ENCODE peak calls at places on chromosomes 11 and 22, in seven cellular contexts. X is lower lobe of right lung, Z is brain microvascular endothelial cell, I is pancreas, F is adrenal gland, P is fibroblast of mammary gland, G is osteocyte. D is an unnamed sample.
A peak's percentile ranks its signal among the peaks of the same experiment; 100 is the strongest.

GRCh38 chr11:72224587-72225410 is at the start of gene INPPL1:
- DNase-seq in X (peak; percentile 73), Z (no peak), I (peak; percentile 87), F (peak; percentile 73), P (peak; percentile 18), G (peak; percentile 86), D (peak; percentile 46)

GRCh38 chr11:10460611-10461275 is 5.7 kb downstream of the AMPD3 start:
- DNase-seq in X (no peak), Z (no peak), I (no peak), F (no peak), P (no peak), G (no peak), D (no peak)

GRCh38 chr22:46653596-46653995 is 33.4 kb downstream of the GRAMD4 start:
- DNase-seq in X (no peak), Z (no peak), I (peak; percentile 50), F (no peak), P (no peak), G (no peak), D (no peak)

GRCh38 chr11:11942668-11943067 is 65.8 kb downstream of the DKK3 start:
- DNase-seq in X (no peak), Z (no peak), I (no peak), F (no peak), P (no peak), G (no peak), D (no peak)

GRCh38 chr11:75606099-75606498 is 44.0 kb downstream of the SERPINH1 start:
- DNase-seq in X (no peak), Z (no peak), I (no peak), F (no peak), P (no peak), G (no peak), D (no peak)

GRCh38 chr22:43474161-43475101 is 62.6 kb downstream of the MPPED1 start:
- DNase-seq in X (no peak), Z (no peak), I (no peak), F (no peak), P (no peak), G (no peak), D (no peak)

GRCh38 chr11:29333993-29334780 is 682.6 kb downstream of the KCNA4 start:
- DNase-seq in X (no peak), Z (peak; percentile 65), I (no peak), F (no peak), P (peak; percentile 57), G (no peak), D (no peak)

GRCh38 chr11:16603890-16604783 is 134.3 kb upstream of the C11orf58 start:
- DNase-seq in X (peak; percentile 60), Z (peak; percentile 5), I (peak; percentile 84), F (peak; percentile 67), P (no peak), G (no peak), D (no peak)

GRCh38 chr11:115674176-115674575 is 170.0 kb upstream of the CADM1 start:
- DNase-seq in X (no peak), Z (no peak), I (no peak), F (no peak), P (no peak), G (no peak), D (no peak)

GRCh38 chr11:62411524-62411923 is 7.3 kb upstream of the SCGB1A1 start:
- DNase-seq in X (no peak), Z (no peak), I (no peak), F (no peak), P (no peak), G (no peak), D (no peak)

GRCh38 chr11:27910186-27910941 is 197.6 kb downstream of the KIF18A start:
- DNase-seq in X (no peak), Z (peak; percentile 88), I (no peak), F (no peak), P (peak; percentile 81), G (no peak), D (no peak)

GRCh38 chr11:20154381-20154780 is 5.9 kb downstream of the DBX1 start:
- DNase-seq in X (no peak), Z (peak; percentile 28), I (no peak), F (no peak), P (peak; percentile 72), G (no peak), D (no peak)

GRCh38 chr22:35649636-35650250 is 1.5 kb downstream of the APOL6 start:
- DNase-seq in X (no peak), Z (no peak), I (no peak), F (no peak), P (no peak), G (peak; percentile 57), D (no peak)

GRCh38 chr11:71131861-71132260 is 120.5 kb downstream of the SHANK2 start:
- DNase-seq in X (no peak), Z (no peak), I (no peak), F (no peak), P (no peak), G (no peak), D (no peak)

GRCh38 chr11:3353066-3353465 is 25.9 kb downstream of the ZNF195 start:
- DNase-seq in X (no peak), Z (no peak), I (no peak), F (no peak), P (no peak), G (no peak), D (no peak)

GRCh38 chr11:61999141-61999975 is 31.9 kb upstream of the FTH1 start:
- DNase-seq in X (no peak), Z (no peak), I (no peak), F (no peak), P (peak; percentile 57), G (no peak), D (no peak)

GRCh38 chr11:110134120-110134519 is 40.9 kb downstream of the ZC3H12C start:
- DNase-seq in X (no peak), Z (no peak), I (no peak), F (no peak), P (no peak), G (no peak), D (no peak)

GRCh38 chr11:102807921-102808320 is 10.0 kb upstream of the MMP1 start:
- DNase-seq in X (peak; percentile 50), Z (peak; percentile 9), I (peak; percentile 34), F (peak; percentile 16), P (peak; percentile 21), G (no peak), D (no peak)

GRCh38 chr11:84518601-84519183 is 1108.5 kb downstream of the DLG2 start:
- DNase-seq in X (no peak), Z (no peak), I (no peak), F (no peak), P (no peak), G (no peak), D (no peak)

GRCh38 chr11:45500457-45500856 is 165.0 kb downstream of the CHST1 start:
- DNase-seq in X (no peak), Z (no peak), I (no peak), F (no peak), P (no peak), G (no peak), D (no peak)

GRCh38 chr11:10913075-10913474 is 55.2 kb upstream of the ZBED5 start:
- DNase-seq in X (no peak), Z (no peak), I (no peak), F (no peak), P (no peak), G (no peak), D (no peak)

GRCh38 chr11:93952082-93952780 is 68.9 kb upstream of the HEPHL1 start:
- DNase-seq in X (no peak), Z (no peak), I (no peak), F (no peak), P (no peak), G (peak; percentile 48), D (no peak)

GRCh38 chr22:50007057-50007511 is 5.5 kb downstream of the IL17REL start:
- DNase-seq in X (no peak), Z (no peak), I (no peak), F (no peak), P (no peak), G (no peak), D (no peak)

DNA sequence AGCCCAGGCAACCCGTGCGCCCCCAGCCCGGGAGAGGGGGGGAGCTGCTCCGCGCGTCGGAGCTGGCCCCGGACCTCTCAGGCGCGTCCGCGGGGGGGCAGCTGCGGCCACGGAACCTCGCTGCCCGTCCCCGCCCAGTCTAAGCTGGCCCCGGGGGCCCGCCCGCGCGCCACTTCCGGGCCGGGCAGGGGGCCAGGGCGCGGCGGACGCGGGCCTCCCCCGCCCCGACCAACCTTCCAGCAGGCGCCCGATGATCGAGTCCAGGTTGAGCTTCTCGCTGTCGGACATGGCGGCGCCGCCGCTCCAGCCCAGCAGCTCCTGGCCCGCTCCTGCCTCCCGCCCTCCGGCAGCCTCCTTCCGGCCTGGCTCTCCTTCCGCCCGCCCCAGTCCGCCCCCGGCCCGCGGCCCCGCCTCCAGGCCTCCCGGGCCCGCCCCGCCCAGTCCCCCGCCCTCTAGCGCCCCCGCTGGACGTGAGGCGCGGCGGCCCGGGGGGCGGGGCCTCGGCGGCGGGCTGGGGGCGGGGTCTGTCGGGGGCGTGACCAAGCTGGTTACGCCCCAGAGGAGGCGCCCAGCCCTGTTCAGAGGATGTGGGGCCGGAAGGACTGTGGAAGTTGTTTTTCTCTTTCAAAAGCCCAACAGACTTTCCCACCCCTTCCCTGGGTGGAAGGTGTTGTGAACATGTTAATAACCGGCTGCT is at the start of gene PPP1CA:
- DNase-seq in X (peak; percentile 93), Z (peak; percentile 69), I (peak; percentile 97), F (peak; percentile 90), P (peak; percentile 79), G (peak; percentile 98), D (peak; percentile 96)
- TF ChIP-seq CTCF in X (peak; percentile 35), Z (peak; percentile 23), I (peak; percentile 17), F (no peak), P (no peak), G (peak; percentile 65), D (no peak)

GRCh38 chr11:64649304-64649703 is 58.3 kb downstream of the SLC22A12 start:
- DNase-seq in X (no peak), Z (no peak), I (no peak), F (peak; percentile 29), P (peak; percentile 25), G (no peak), D (no peak)
- TF ChIP-seq CTCF in X (peak; percentile 26), Z (peak; percentile 70), I (peak; percentile 25), F (peak; percentile 56), P (peak; percentile 59), G (peak; percentile 41), D (no peak)

DNA sequence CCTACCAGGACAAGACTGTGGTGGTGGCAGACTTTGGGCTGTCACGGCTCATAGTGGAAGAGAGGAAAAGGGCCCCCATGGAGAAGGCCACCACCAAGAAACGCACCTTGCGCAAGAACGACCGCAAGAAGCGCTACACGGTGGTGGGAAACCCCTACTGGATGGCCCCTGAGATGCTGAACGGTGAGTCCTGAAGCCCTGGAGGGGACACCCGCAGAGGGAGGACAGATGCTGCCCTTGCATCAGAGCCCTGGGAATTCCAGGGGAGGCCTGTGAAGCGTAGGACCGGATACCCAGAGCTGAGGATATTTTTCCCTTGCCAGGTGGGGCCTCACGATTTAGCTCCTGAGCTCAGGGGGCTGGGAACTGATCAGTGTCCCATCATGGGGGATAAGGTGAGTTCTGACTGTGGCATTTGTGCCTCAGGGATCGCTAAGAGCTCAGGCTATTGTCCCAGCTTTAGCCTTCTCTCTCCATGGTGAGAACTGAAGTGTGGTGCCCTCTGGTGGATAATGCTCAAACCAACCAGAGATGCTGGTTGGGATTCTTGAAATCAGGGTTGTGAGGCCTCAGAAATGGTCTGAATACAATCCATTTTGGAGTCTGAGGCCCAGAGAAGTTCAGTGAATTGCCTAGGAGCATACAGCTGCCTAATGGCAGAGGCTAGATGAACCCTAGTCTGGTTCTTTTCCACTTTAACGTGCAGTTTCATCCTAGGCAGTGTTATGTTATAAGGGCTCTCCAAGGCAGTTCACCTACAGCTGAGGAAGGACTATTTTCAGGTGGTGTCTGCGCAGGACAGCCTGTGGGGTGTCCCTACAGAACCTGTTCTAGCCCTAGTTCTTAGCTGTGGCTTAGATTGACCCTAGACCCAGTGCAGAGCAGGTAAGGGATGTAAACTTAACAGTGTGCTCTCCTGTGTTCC is 19.5 kb downstream of the PIK3IP1 start:
- DNase-seq in X (no peak), Z (peak; percentile 50), I (no peak), F (peak; percentile 76), P (peak; percentile 68), G (no peak), D (no peak)
- TF ChIP-seq CTCF in X (peak; percentile 75), Z (peak; percentile 83), I (peak; percentile 59), F (peak; percentile 76), P (peak; percentile 88), G (peak; percentile 76), D (peak; percentile 46)

GRCh38 chr11:122788781-122789535 is 49.3 kb upstream of the CRTAM start:
- DNase-seq in X (no peak), Z (no peak), I (no peak), F (no peak), P (no peak), G (no peak), D (no peak)
- TF ChIP-seq CTCF in X (no peak), Z (peak; percentile 44), I (no peak), F (no peak), P (peak; percentile 26), G (peak; percentile 14), D (no peak)